ENCODE peak calls at places on chromosomes 4 and X, in eight cellular contexts. One of them, this sample, is unnamed.

GRCh38 chr4:17619416-17620105 is 5.1 kb downstream of the MED28 start:
- DNase-seq in naive thymus-derived CD4-positive, alpha-beta T cell: no peak
- DNase-seq in T-helper 1 cell: no peak
- DNase-seq in fibroblast of villous mesenchyme: peak
- DNase-seq in WTC11: no peak
- DNase-seq in GM23338: no peak
- DNase-seq in kidney glomerular epithelial cell: no peak
- DNase-seq in ELF-1: no peak
- DNase-seq in this sample: no peak

GRCh38 chr4:51997647-51998046 is 22.5 kb downstream of the LRRC66 start:
- DNase-seq in WTC11: no peak
- DNase-seq in kidney glomerular epithelial cell: no peak
- DNase-seq in fibroblast of villous mesenchyme: no peak
- DNase-seq in T-helper 1 cell: no peak
- DNase-seq in naive thymus-derived CD4-positive, alpha-beta T cell: no peak
- DNase-seq in GM23338: no peak
- DNase-seq in ELF-1: no peak
- DNase-seq in this sample: no peak

GRCh38 chr4:84258905-84259830 is 239.9 kb downstream of the NKX6-1 start:
- DNase-seq in ELF-1: peak
- DNase-seq in kidney glomerular epithelial cell: peak
- DNase-seq in fibroblast of villous mesenchyme: peak
- DNase-seq in WTC11: no peak
- DNase-seq in T-helper 1 cell: no peak
- DNase-seq in GM23338: peak
- DNase-seq in naive thymus-derived CD4-positive, alpha-beta T cell: no peak
- DNase-seq in this sample: no peak

GRCh38 chrX:8845060-8845459 is 43.9 kb upstream of the FAM9A start:
- DNase-seq in GM23338: peak
- DNase-seq in fibroblast of villous mesenchyme: peak
- DNase-seq in kidney glomerular epithelial cell: no peak
- DNase-seq in naive thymus-derived CD4-positive, alpha-beta T cell: no peak
- DNase-seq in ELF-1: peak
- DNase-seq in T-helper 1 cell: no peak
- DNase-seq in WTC11: peak
- DNase-seq in this sample: no peak

GRCh38 chr4:84563002-84563401 is 19.9 kb upstream of the CDS1 start:
- DNase-seq in ELF-1: no peak
- DNase-seq in GM23338: no peak
- DNase-seq in T-helper 1 cell: no peak
- DNase-seq in WTC11: no peak
- DNase-seq in kidney glomerular epithelial cell: no peak
- DNase-seq in fibroblast of villous mesenchyme: no peak
- DNase-seq in naive thymus-derived CD4-positive, alpha-beta T cell: no peak
- DNase-seq in this sample: no peak

GRCh38 chrX:103211012-103211715 is 3.7 kb upstream of the BEX4 start:
- DNase-seq in T-helper 1 cell: peak
- DNase-seq in GM23338: peak
- DNase-seq in WTC11: peak
- DNase-seq in kidney glomerular epithelial cell: peak
- DNase-seq in naive thymus-derived CD4-positive, alpha-beta T cell: no peak
- DNase-seq in fibroblast of villous mesenchyme: peak
- DNase-seq in ELF-1: peak
- DNase-seq in this sample: peak

GRCh38 chr4:159070742-159071141 is 32.1 kb upstream of the RAPGEF2 start:
- DNase-seq in ELF-1: no peak
- DNase-seq in WTC11: no peak
- DNase-seq in fibroblast of villous mesenchyme: peak
- DNase-seq in T-helper 1 cell: no peak
- DNase-seq in GM23338: no peak
- DNase-seq in naive thymus-derived CD4-positive, alpha-beta T cell: no peak
- DNase-seq in kidney glomerular epithelial cell: peak
- DNase-seq in this sample: no peak

GRCh38 chr4:29553842-29554241 is 1166.3 kb upstream of the PCDH7 start:
- DNase-seq in naive thymus-derived CD4-positive, alpha-beta T cell: no peak
- DNase-seq in GM23338: no peak
- DNase-seq in WTC11: no peak
- DNase-seq in kidney glomerular epithelial cell: peak
- DNase-seq in T-helper 1 cell: no peak
- DNase-seq in fibroblast of villous mesenchyme: no peak
- DNase-seq in ELF-1: no peak
- DNase-seq in this sample: no peak

GRCh38 chr4:77959566-77960338 is 97.1 kb downstream of the MRPL1 start:
- DNase-seq in fibroblast of villous mesenchyme: peak
- DNase-seq in kidney glomerular epithelial cell: peak
- DNase-seq in T-helper 1 cell: no peak
- DNase-seq in ELF-1: no peak
- DNase-seq in naive thymus-derived CD4-positive, alpha-beta T cell: no peak
- DNase-seq in GM23338: peak
- DNase-seq in WTC11: no peak
- DNase-seq in this sample: peak

GRCh38 chrX:26851981-26852380 is 611.2 kb downstream of the PPP4R3C start:
- DNase-seq in T-helper 1 cell: no peak
- DNase-seq in WTC11: no peak
- DNase-seq in ELF-1: peak
- DNase-seq in kidney glomerular epithelial cell: no peak
- DNase-seq in fibroblast of villous mesenchyme: peak
- DNase-seq in naive thymus-derived CD4-positive, alpha-beta T cell: no peak
- DNase-seq in GM23338: peak
- DNase-seq in this sample: no peak

This sample was measured in KG1.